ENCODE peak calls at places on chromosomes 12 and 14, in ten cellular contexts. M is cardiac fibroblast; S is vagina; C is Ammon's horn; Q is stimulated activated CD4-positive, alpha-beta T cell treated with anti-CD3 and anti-CD28 coated beads, Interleukin-4, amount 100 ng/mL, for 48 hours; V is keratinocyte; G is GM10248; R is hippocampal formation; E is H4; I is HTR-8/SVneo. L is an unnamed sample.

GRCh38 chr14:72305555-72305954 is 373.3 kb downstream of the RGS6 start:
- DNase-seq in M (no peak), S (no peak), C (no peak), Q (no peak), V (no peak), G (no peak), R (no peak), E (no peak), I (no peak), L (no peak)

GRCh38 chr12:60210756-60211155 is 614.9 kb downstream of the SLC16A7 start:
- DNase-seq in M (no peak), S (no peak), C (no peak), Q (no peak), V (no peak), G (no peak), R (no peak), E (no peak), I (no peak), L (no peak)

GRCh38 chr14:65373671-65374039 is 38.9 kb upstream of the FUT8 start:
- DNase-seq in M (no peak), S (no peak), C (peak), Q (no peak), V (no peak), G (no peak), R (peak), E (no peak), I (no peak), L (no peak)

GRCh38 chr12:88684610-88685009 is 104.3 kb upstream of the KITLG start:
- DNase-seq in M (no peak), S (no peak), C (no peak), Q (no peak), V (no peak), G (no peak), R (no peak), E (no peak), I (no peak), L (no peak)

GRCh38 chr12:10354502-10354901 is 35.3 kb downstream of the KLRK1 start:
- DNase-seq in M (peak), S (no peak), C (no peak), Q (no peak), V (no peak), G (no peak), R (no peak), E (peak), I (peak), L (peak)

GRCh38 chr12:124758266-124759200 is 105.1 kb downstream of the SCARB1 start:
- DNase-seq in M (no peak), S (no peak), C (peak), Q (no peak), V (no peak), G (no peak), R (no peak), E (no peak), I (no peak), L (no peak)

GRCh38 chr12:12533238-12533829 is 29.3 kb downstream of the DUSP16 start:
- DNase-seq in M (no peak), S (no peak), C (no peak), Q (no peak), V (peak), G (no peak), R (no peak), E (no peak), I (no peak), L (peak)

GRCh38 chr12:118773956-118774723 is 207.2 kb upstream of the SRRM4 start:
- DNase-seq in M (no peak), S (no peak), C (peak), Q (no peak), V (no peak), G (no peak), R (peak), E (no peak), I (no peak), L (no peak)

GRCh38 chr12:62434504-62435336 is 31.9 kb upstream of the MON2 start:
- DNase-seq in M (no peak), S (no peak), C (peak), Q (no peak), V (no peak), G (peak), R (no peak), E (no peak), I (peak), L (no peak)

GRCh38 chr12:4153343-4153892 is 120.1 kb upstream of the CCND2 start:
- DNase-seq in M (no peak), S (no peak), C (no peak), Q (peak), V (no peak), G (peak), R (no peak), E (no peak), I (no peak), L (no peak)

GRCh38 chr14:101363261-101363555 is 198.1 kb upstream of the DIO3 start:
- DNase-seq in M (no peak), S (no peak), C (no peak), Q (no peak), V (no peak), G (no peak), R (no peak), E (no peak), I (no peak), L (no peak)

GRCh38 chr12:21138016-21138415 is 7.0 kb downstream of the SLCO1B1 start:
- DNase-seq in M (no peak), S (no peak), C (no peak), Q (no peak), V (no peak), G (no peak), R (no peak), E (no peak), I (no peak), L (no peak)

GRCh38 chr12:32235251-32235650 is 128.6 kb downstream of the BICD1 start:
- DNase-seq in M (no peak), S (no peak), C (no peak), Q (no peak), V (no peak), G (no peak), R (no peak), E (no peak), I (no peak), L (no peak)

GRCh38 chr12:120668797-120669054 is 18.2 kb upstream of the MLEC start:
- DNase-seq in M (no peak), S (no peak), C (no peak), Q (no peak), V (no peak), G (no peak), R (no peak), E (no peak), I (no peak), L (no peak)

GRCh38 chr14:104879201-104879982 is 14.3 kb downstream of the CEP170B start:
- DNase-seq in M (no peak), S (no peak), C (no peak), Q (no peak), V (no peak), G (no peak), R (no peak), E (no peak), I (no peak), L (no peak)

GRCh38 chr12:127054531-127054930 is 1212.4 kb upstream of the TMEM132C start:
- DNase-seq in M (peak), S (no peak), C (no peak), Q (no peak), V (peak), G (no peak), R (no peak), E (no peak), I (peak), L (peak)

GRCh38 chr12:38370311-38370710 is 53.7 kb downstream of the ALG10B start:
- DNase-seq in M (no peak), S (no peak), C (no peak), Q (no peak), V (no peak), G (no peak), R (no peak), E (no peak), I (no peak), L (no peak)

GRCh38 chr14:94462219-94462551 is 9.6 kb upstream of the SERPINA11 start:
- DNase-seq in M (no peak), S (no peak), C (no peak), Q (no peak), V (no peak), G (no peak), R (no peak), E (no peak), I (no peak), L (no peak)

GRCh38 chr12:29149691-29150382 is 759 bp downstream of the FAR2 start:
- DNase-seq in M (no peak), S (no peak), C (no peak), Q (no peak), V (no peak), G (no peak), R (no peak), E (no peak), I (no peak), L (no peak)

GRCh38 chr12:33795536-33795935 is 226.8 kb upstream of the ALG10 start:
- DNase-seq in M (no peak), S (no peak), C (no peak), Q (no peak), V (peak), G (no peak), R (no peak), E (peak), I (no peak), L (no peak)

GRCh38 chr12:12099102-12099501 is 28.4 kb downstream of the BCL2L14 start:
- DNase-seq in M (no peak), S (no peak), C (no peak), Q (no peak), V (no peak), G (no peak), R (no peak), E (no peak), I (no peak), L (peak)

GRCh38 chr14:92635031-92635430 is 113.4 kb downstream of the LGMN start:
- DNase-seq in M (no peak), S (no peak), C (no peak), Q (no peak), V (no peak), G (no peak), R (no peak), E (no peak), I (no peak), L (no peak)

GRCh38 chr14:59688224-59689170 is 111.9 kb upstream of the CCDC175 start:
- DNase-seq in M (peak), S (no peak), C (peak), Q (peak), V (peak), G (peak), R (no peak), E (peak), I (peak), L (peak)

GRCh38 chr14:24059841-24060388 is 8.1 kb downstream of the CARMIL3 start:
- DNase-seq in M (no peak), S (no peak), C (no peak), Q (no peak), V (no peak), G (no peak), R (no peak), E (no peak), I (no peak), L (no peak)

GRCh38 chr12:93982847-93983315 is 165.5 kb upstream of the PLXNC1 start:
- DNase-seq in M (peak), S (no peak), C (no peak), Q (no peak), V (peak), G (no peak), R (peak), E (peak), I (no peak), L (peak)

GRCh38 chr12:121038861-121039654 is at the start of gene OASL:
- DNase-seq in M (peak), S (no peak), C (peak), Q (no peak), V (no peak), G (peak), R (no peak), E (peak), I (no peak), L (peak)

GRCh38 chr14:55111122-55111705 is 17.8 kb upstream of the LGALS3 start:
- DNase-seq in M (no peak), S (no peak), C (no peak), Q (no peak), V (no peak), G (no peak), R (no peak), E (no peak), I (no peak), L (no peak)

GRCh38 chr12:117361905-117362304 is 479 bp upstream of the NOS1 start:
- DNase-seq in M (no peak), S (no peak), C (no peak), Q (no peak), V (no peak), G (no peak), R (no peak), E (no peak), I (no peak), L (no peak)

L was measured in choroid plexus epithelial cell.